ENCODE peak calls at places on chromosomes 7 and 10, in eight cellular contexts. I, E, T, P, B, Q, C and S are unnamed samples.

GRCh38 chr10:74823791-74824183 is 2.6 kb upstream of the KAT6B start:
- DNase-seq in I (no peak), C (no peak), B (no peak), E (no peak), T (no peak), P (no peak), Q (no peak), S (no peak)

GRCh38 chr10:34097682-34098081 is 717.4 kb downstream of the PARD3 start:
- DNase-seq in T (no peak), C (no peak), P (no peak), I (no peak), E (no peak), B (no peak), Q (no peak), S (no peak)

GRCh38 chr10:18238875-18239485 is 98.8 kb downstream of the CACNB2 start:
- DNase-seq in B (peak), T (no peak), I (no peak), P (peak), C (peak), Q (no peak), E (peak), S (no peak)

GRCh38 chr7:38276096-38276857 is 2.8 kb upstream of the TARP start:
- DNase-seq in Q (no peak), T (no peak), C (no peak), P (no peak), I (no peak), B (no peak), E (no peak), S (no peak)

GRCh38 chr7:23184709-23185354 is 3.0 kb downstream of the NUP42 start:
- DNase-seq in Q (no peak), P (no peak), B (peak), T (no peak), C (peak), E (no peak), I (no peak), S (peak)

GRCh38 chr10:98078774-98079173 is 48.4 kb upstream of the CRTAC1 start:
- DNase-seq in B (no peak), Q (no peak), T (no peak), I (no peak), P (no peak), E (no peak), C (peak), S (no peak)

GRCh38 chr10:124681091-124681490 is 63.1 kb downstream of the FAM53B start:
- DNase-seq in C (no peak), B (no peak), T (no peak), P (no peak), Q (no peak), E (no peak), I (no peak), S (no peak)

GRCh38 chr7:98745722-98746318 is 124.0 kb downstream of the TMEM130 start:
- DNase-seq in T (peak), B (peak), P (peak), E (peak), Q (no peak), I (peak), C (no peak), S (peak)

GRCh38 chr10:21082206-21082605 is 185.1 kb upstream of the NEBL start:
- DNase-seq in E (no peak), Q (no peak), C (no peak), P (no peak), B (no peak), T (no peak), I (no peak), S (no peak)

GRCh38 chr10:6348091-6348862 is 145.5 kb downstream of the PFKFB3 start:
- DNase-seq in C (peak), P (no peak), Q (peak), I (peak), B (no peak), E (peak), T (peak), S (no peak)

GRCh38 chr7:136654406-136654805 is 214.0 kb upstream of the CHRM2 start:
- DNase-seq in I (no peak), E (no peak), B (no peak), Q (no peak), P (no peak), T (no peak), C (no peak), S (no peak)

GRCh38 chr7:73512018-73512780 is 9.9 kb downstream of the BAZ1B start:
- DNase-seq in T (no peak), C (no peak), I (no peak), E (no peak), P (no peak), B (no peak), Q (no peak), S (no peak)

GRCh38 chr7:44561962-44562621 is 11.6 kb downstream of the DDX56 start:
- DNase-seq in P (no peak), T (no peak), C (no peak), B (peak), Q (no peak), I (no peak), E (no peak), S (no peak)

GRCh38 chr7:22569586-22570321 is 69.8 kb upstream of the STEAP1B start:
- DNase-seq in E (no peak), I (no peak), B (peak), P (no peak), T (no peak), C (no peak), Q (no peak), S (no peak)

GRCh38 chr10:36671607-36672006 is 453.8 kb upstream of the ANKRD30A start:
- DNase-seq in T (no peak), I (no peak), Q (no peak), B (peak), C (no peak), P (no peak), E (no peak), S (no peak)

GRCh38 chr10:115093286-115093775 is at the start of gene ATRNL1:
- DNase-seq in I (no peak), P (peak), B (no peak), Q (no peak), E (no peak), T (peak), C (peak), S (peak)

GRCh38 chr10:34854147-34854601 is 39.1 kb upstream of the PARD3 start:
- DNase-seq in I (peak), T (no peak), Q (no peak), P (no peak), B (peak), E (no peak), C (peak), S (no peak)

GRCh38 chr10:80414126-80414898 is 6.0 kb downstream of the PRXL2A start:
- DNase-seq in I (no peak), E (no peak), T (no peak), C (no peak), P (no peak), B (no peak), Q (no peak), S (no peak)

GRCh38 chr7:128035712-128036111 is 4.5 kb upstream of the LRRC4 start:
- DNase-seq in C (peak), B (peak), I (no peak), T (no peak), Q (no peak), E (peak), P (peak), S (no peak)

GRCh38 chr10:78813526-78814429 is 255.0 kb upstream of the ZMIZ1 start:
- DNase-seq in B (no peak), T (no peak), P (no peak), C (no peak), Q (no peak), E (no peak), I (no peak), S (no peak)

GRCh38 chr10:48905311-48905710 is 34.3 kb downstream of the LRRC18 start:
- DNase-seq in B (no peak), C (no peak), E (no peak), I (no peak), P (no peak), Q (no peak), T (no peak), S (no peak)

GRCh38 chr7:114825423-114825951 is 96.4 kb upstream of the MDFIC start:
- DNase-seq in P (peak), T (no peak), E (no peak), Q (no peak), I (no peak), C (no peak), B (no peak), S (no peak)

GRCh38 chr10:101573885-101574284 is 14.2 kb downstream of the POLL start:
- DNase-seq in C (no peak), I (no peak), P (peak), B (no peak), T (no peak), E (no peak), Q (no peak), S (no peak)

GRCh38 chr10:43407576-43408330 is 1.2 kb downstream of the HNRNPF start:
- DNase-seq in E (peak), T (peak), B (peak), I (peak), Q (peak), C (peak), P (peak), S (peak)

GRCh38 chr10:79941585-79942210 is 7.2 kb downstream of the SFTPD start:
- DNase-seq in C (no peak), T (no peak), I (no peak), B (no peak), P (no peak), Q (no peak), E (no peak), S (no peak)